ENCODE peak calls at places on chromosomes 2 and 18, in four cellular contexts. G is BJ, Y is A172, O is GM13977. U is an unnamed sample.

GRCh38 chr2:70596739-70597138 is 43.1 kb upstream of the TGFA start:
- DNase-seq in G (no peak), Y (peak; percentile 94), O (no peak), U (no peak)

GRCh38 chr2:156118753-156119416 is 213.6 kb downstream of the NR4A2 start:
- DNase-seq in G (no peak), Y (no peak), O (no peak), U (no peak)

GRCh38 chr2:119260636-119261497 is 37.2 kb downstream of the STEAP3 start:
- DNase-seq in G (no peak), Y (peak; percentile 35), O (no peak), U (no peak)

GRCh38 chr2:51723716-51724115 is 691.8 kb upstream of the NRXN1 start:
- DNase-seq in G (no peak), Y (peak; percentile 13), O (no peak), U (no peak)

GRCh38 chr2:207239222-207239674 is 73.5 kb upstream of the KLF7 start:
- DNase-seq in G (peak; percentile 100), Y (peak; percentile 96), O (no peak), U (no peak)

GRCh38 chr2:172931923-172932520 is 143.6 kb upstream of the MAP3K20 start:
- DNase-seq in G (no peak), Y (peak; percentile 49), O (peak; percentile 28), U (peak; percentile 73)

GRCh38 chr18:34595673-34596072 is 114.4 kb upstream of the DTNA start:
- DNase-seq in G (no peak), Y (peak; percentile 57), O (no peak), U (peak; percentile 8)

GRCh38 chr18:13587001-13587400 is 139.4 kb downstream of the FAM210A start:
- DNase-seq in G (no peak), Y (no peak), O (no peak), U (peak; percentile 67)

GRCh38 chr18:25234740-25235345 is 117.1 kb downstream of the ZNF521 start:
- DNase-seq in G (no peak), Y (no peak), O (no peak), U (no peak)

GRCh38 chr2:124081154-124081771 is 56.2 kb downstream of the CNTNAP5 start:
- DNase-seq in G (no peak), Y (no peak), O (no peak), U (no peak)

GRCh38 chr18:13435596-13436333 is 217.2 kb downstream of the LDLRAD4 start:
- DNase-seq in G (peak; percentile 35), Y (peak; percentile 94), O (no peak), U (no peak)

GRCh38 chr2:178846458-178846802 is 39.2 kb upstream of the TTN start:
- DNase-seq in G (no peak), Y (no peak), O (no peak), U (no peak)

GRCh38 chr2:170651603-170652002 is 63.5 kb upstream of the SP5 start:
- DNase-seq in G (no peak), Y (no peak), O (no peak), U (no peak)

GRCh38 chr18:58064406-58064998 is 20.5 kb downstream of the NEDD4L start:
- DNase-seq in G (no peak), Y (no peak), O (no peak), U (no peak)

GRCh38 chr2:99615247-99615771 is 125.5 kb upstream of the REV1 start:
- DNase-seq in G (no peak), Y (no peak), O (no peak), U (no peak)

GRCh38 chr2:165032559-165032958 is 77.2 kb upstream of the SLC38A11 start:
- DNase-seq in G (no peak), Y (no peak), O (no peak), U (no peak)

GRCh38 chr2:55063713-55064323 is 13.6 kb upstream of the RTN4 start:
- DNase-seq in G (no peak), Y (peak; percentile 15), O (no peak), U (peak; percentile 41)

GRCh38 chr18:10032331-10032979 is 118.6 kb downstream of the VAPA start:
- DNase-seq in G (no peak), Y (no peak), O (peak; percentile 48), U (no peak)

GRCh38 chr2:113117594-113118262 is 9.7 kb upstream of the IL1RN start:
- DNase-seq in G (peak; percentile 80), Y (peak; percentile 48), O (no peak), U (no peak)

GRCh38 chr2:33788044-33788443 is 188.9 kb upstream of the FAM98A start:
- DNase-seq in G (peak; percentile 85), Y (peak; percentile 26), O (no peak), U (no peak)

U was measured in GM12865.